ENCODE peak calls at places on chromosomes 16 and 17, in ten cellular contexts. U, D, A, Z, V, X, G, T, H and K are unnamed samples. For H3K4me1, the result is how much of the 10 kb centered on the place peaks cover.

GRCh38 chr16:84228321-84228838 is 11.4 kb downstream of the KCNG4 start:
- DNase-seq in D (peak), H (peak), Z (peak), X (peak), T (peak), V (peak), G (peak), U (peak), A (peak), K (peak)

GRCh38 chr16:73171380-73171779 is 123.5 kb upstream of the ZFHX3 start:
- DNase-seq in A (no peak), U (no peak), X (no peak), V (no peak), T (no peak), H (no peak), Z (no peak), G (no peak), D (no peak), K (no peak)

GRCh38 chr17:76307966-76308338 is at the start of gene QRICH2:
- DNase-seq in X (no peak), A (no peak), V (no peak), T (no peak), D (no peak), U (no peak), G (peak), H (peak), Z (no peak), K (no peak)

GRCh38 chr17:51869387-51869786 is 289.1 kb downstream of the CA10 start:
- DNase-seq in T (no peak), V (no peak), X (peak), D (no peak), G (no peak), U (no peak), Z (no peak), H (peak), A (no peak), K (no peak)

GRCh38 chr17:69761767-69762321 is 313.2 kb upstream of the KCNJ16 start:
- DNase-seq in H (peak), T (peak), D (no peak), V (no peak), Z (no peak), X (peak), A (no peak), U (no peak), G (no peak), K (peak)

GRCh38 chr16:80459331-80459777 is 81.4 kb upstream of the DYNLRB2 start:
- DNase-seq in D (no peak), Z (no peak), A (no peak), H (peak), V (no peak), U (peak), T (no peak), G (no peak), X (no peak), K (peak)

GRCh38 chr17:58328195-58329034 is at the start of gene TSPOAP1:
- DNase-seq in V (no peak), A (no peak), D (no peak), H (peak), Z (no peak), T (no peak), U (no peak), X (no peak), G (peak), K (no peak)

GRCh38 chr16:85072947-85073346 is 39.3 kb downstream of the CIBAR2 start:
- DNase-seq in Z (no peak), G (no peak), D (no peak), U (no peak), T (peak), A (no peak), V (no peak), H (no peak), X (no peak), K (no peak)

GRCh38 chr16:795580-796229 is 4.8 kb downstream of the GNG13 start:
- DNase-seq in U (no peak), A (no peak), T (no peak), Z (no peak), H (no peak), D (no peak), X (peak), V (no peak), G (no peak), K (no peak)

GRCh38 chr16:3138342-3138741 is 3.5 kb downstream of the ZNF213 start:
- DNase-seq in V (no peak), Z (no peak), H (no peak), A (no peak), T (no peak), U (no peak), D (no peak), X (no peak), G (peak), K (no peak)

GRCh38 chr16:14193316-14193871 is 122.3 kb downstream of the MRTFB start:
- DNase-seq in U (no peak), H (peak), A (no peak), D (no peak), V (no peak), G (no peak), Z (no peak), T (no peak), X (no peak), K (no peak)

GRCh38 chr16:75919664-75920063 is 193.4 kb upstream of the CPHXL start:
- DNase-seq in A (no peak), T (peak), D (peak), H (no peak), U (no peak), X (no peak), V (no peak), G (no peak), Z (no peak), K (no peak)

GRCh38 chr16:450800-451512 is 25.5 kb downstream of the RAB11FIP3 start:
- DNase-seq in T (no peak), G (no peak), H (no peak), D (peak), U (no peak), X (no peak), Z (no peak), V (no peak), A (no peak), K (no peak)

GRCh38 chr16:642189-643049 is 791 bp downstream of the MCRIP2 start:
- DNase-seq in A (no peak), U (peak), T (no peak), D (peak), G (no peak), Z (no peak), V (no peak), X (peak), H (peak), K (no peak)

GRCh38 chr17:73342057-73342522 is 30.3 kb upstream of the CDC42EP4 start:
- DNase-seq in A (peak), V (peak), U (peak), Z (peak), H (peak), T (peak), X (peak), D (peak), G (peak), K (peak)

GRCh38 chr17:77002103-77003045 is 134.2 kb downstream of the MGAT5B start:
- DNase-seq in V (no peak), T (peak), A (no peak), H (peak), Z (no peak), U (no peak), G (no peak), D (no peak), X (peak), K (no peak)

GRCh38 chr16:890217-890616 is 80.6 kb downstream of the LMF1 start:
- DNase-seq in U (no peak), V (no peak), T (no peak), G (peak), X (no peak), D (no peak), A (no peak), Z (no peak), H (no peak), K (no peak)

GRCh38 chr17:53032861-53033271 is 789.9 kb upstream of the KIF2B start:
- DNase-seq in Z (no peak), V (no peak), A (no peak), U (no peak), H (peak), X (peak), T (peak), D (peak), G (no peak), K (no peak)

GRCh38 chr17:66717680-66718079 is 117.2 kb upstream of the CACNG5 start:
- DNase-seq in H (no peak), Z (no peak), U (no peak), D (peak), T (no peak), X (no peak), V (no peak), G (no peak), A (no peak), K (no peak)

GRCh38 chr17:1986783-1987451 is 38.2 kb downstream of the RTN4RL1 start:
- DNase-seq in H (no peak), D (peak), X (no peak), A (no peak), Z (no peak), V (no peak), G (no peak), U (no peak), T (no peak), K (no peak)

GRCh38 chr16:48188449-48189102 is 32.8 kb upstream of the ABCC12 start:
- DNase-seq in A (no peak), X (no peak), D (no peak), H (no peak), G (no peak), Z (no peak), U (no peak), V (no peak), T (no peak), K (no peak)

GRCh38 chr17:44053130-44053872 is 13.2 kb downstream of the LSM12 start:
- DNase-seq in D (peak), A (no peak), G (no peak), H (no peak), U (no peak), Z (no peak), V (no peak), X (no peak), T (peak), K (no peak)

GRCh38 chr16:14007460-14007859 is 63.7 kb upstream of the MRTFB start:
- DNase-seq in D (no peak), V (no peak), U (no peak), G (no peak), H (no peak), Z (no peak), X (peak), T (peak), A (no peak), K (no peak)

GRCh38 chr17:74970395-74970794 is 2.2 kb downstream of the HID1 start:
- DNase-seq in T (no peak), G (no peak), H (no peak), A (no peak), D (no peak), U (peak), X (no peak), Z (no peak), V (no peak), K (no peak)

GRCh38 chr17:46822388-46822921 is 4.0 kb upstream of the WNT3 start:
- DNase-seq in H (peak), G (no peak), T (no peak), A (no peak), V (no peak), D (peak), Z (no peak), X (no peak), U (no peak), K (no peak)

GRCh38 chr16:1470543-1471251 is 4.1 kb downstream of the CLCN7 start:
- DNase-seq in A (no peak), U (no peak), X (no peak), H (no peak), V (no peak), D (no peak), G (no peak), Z (no peak), T (no peak), K (no peak)

GRCh38 chr16:69859105-69859969 is 91.8 kb upstream of the CLEC18A start:
- DNase-seq in V (no peak), X (peak), H (peak), U (peak), T (no peak), G (no peak), A (no peak), D (peak), Z (no peak), K (no peak)

GRCh38 chr17:77856551-77857305 is 101.8 kb upstream of the TNRC6C start:
- DNase-seq in V (no peak), X (no peak), H (no peak), T (no peak), A (no peak), Z (no peak), G (peak), U (no peak), D (no peak), K (no peak)

GRCh38 chr16:50301626-50302471 is 35.5 kb downstream of the ADCY7 start:
- DNase-seq in A (no peak), T (peak), V (peak), Z (no peak), D (no peak), X (peak), H (no peak), U (no peak), G (peak), K (no peak)

GRCh38 chr17:70144260-70144846 is 25.0 kb upstream of the KCNJ2 start:
- DNase-seq in G (no peak), A (no peak), Z (no peak), H (peak), T (peak), X (peak), U (no peak), V (no peak), D (no peak), K (no peak)

GRCh38 chr16:89363621-89364393 is 126.6 kb downstream of the ANKRD11 start:
- DNase-seq in G (peak), V (no peak), D (peak), T (peak), U (no peak), H (no peak), A (no peak), X (peak), Z (no peak), K (no peak)
- H3K4me1 ChIP-seq in G (under half), V (under half), D (half or more), T (under half), U (under half), H (half or more), A (under half), X (under half), Z (half or more), K (half or more)

GRCh38 chr16:30571444-30572322 is at the start of gene ZNF688:
- DNase-seq in U (peak), T (peak), G (peak), V (peak), X (peak), D (peak), H (peak), Z (peak), A (peak), K (peak)
- TF ChIP-seq CTCF in U (no peak), T (no peak), G (no peak), V (peak), X (no peak), D (no peak), H (no peak), Z (no peak), A (no peak), K (peak)

GRCh38 chr16:10679921-10680320 is 14.8 kb downstream of the TEKT5 start:
- DNase-seq in U (no peak), T (no peak), A (no peak), V (no peak), H (no peak), Z (no peak), D (no peak), X (no peak), G (no peak), K (no peak)

GRCh38 chr16:10678655-10679054 is 16.1 kb downstream of the TEKT5 start:
- DNase-seq in V (no peak), Z (no peak), G (no peak), A (no peak), U (no peak), X (no peak), T (no peak), H (no peak), D (no peak), K (no peak)

GRCh38 chr16:10682604-10683003 is 12.1 kb downstream of the TEKT5 start:
- DNase-seq in A (no peak), G (no peak), D (no peak), Z (no peak), H (no peak), V (no peak), X (no peak), T (no peak), U (no peak), K (no peak)

GRCh38 chr16:10683160-10683559 is 11.6 kb downstream of the TEKT5 start:
- DNase-seq in A (no peak), D (no peak), H (peak), G (no peak), Z (no peak), T (no peak), X (no peak), V (no peak), U (no peak), K (no peak)

DNA sequence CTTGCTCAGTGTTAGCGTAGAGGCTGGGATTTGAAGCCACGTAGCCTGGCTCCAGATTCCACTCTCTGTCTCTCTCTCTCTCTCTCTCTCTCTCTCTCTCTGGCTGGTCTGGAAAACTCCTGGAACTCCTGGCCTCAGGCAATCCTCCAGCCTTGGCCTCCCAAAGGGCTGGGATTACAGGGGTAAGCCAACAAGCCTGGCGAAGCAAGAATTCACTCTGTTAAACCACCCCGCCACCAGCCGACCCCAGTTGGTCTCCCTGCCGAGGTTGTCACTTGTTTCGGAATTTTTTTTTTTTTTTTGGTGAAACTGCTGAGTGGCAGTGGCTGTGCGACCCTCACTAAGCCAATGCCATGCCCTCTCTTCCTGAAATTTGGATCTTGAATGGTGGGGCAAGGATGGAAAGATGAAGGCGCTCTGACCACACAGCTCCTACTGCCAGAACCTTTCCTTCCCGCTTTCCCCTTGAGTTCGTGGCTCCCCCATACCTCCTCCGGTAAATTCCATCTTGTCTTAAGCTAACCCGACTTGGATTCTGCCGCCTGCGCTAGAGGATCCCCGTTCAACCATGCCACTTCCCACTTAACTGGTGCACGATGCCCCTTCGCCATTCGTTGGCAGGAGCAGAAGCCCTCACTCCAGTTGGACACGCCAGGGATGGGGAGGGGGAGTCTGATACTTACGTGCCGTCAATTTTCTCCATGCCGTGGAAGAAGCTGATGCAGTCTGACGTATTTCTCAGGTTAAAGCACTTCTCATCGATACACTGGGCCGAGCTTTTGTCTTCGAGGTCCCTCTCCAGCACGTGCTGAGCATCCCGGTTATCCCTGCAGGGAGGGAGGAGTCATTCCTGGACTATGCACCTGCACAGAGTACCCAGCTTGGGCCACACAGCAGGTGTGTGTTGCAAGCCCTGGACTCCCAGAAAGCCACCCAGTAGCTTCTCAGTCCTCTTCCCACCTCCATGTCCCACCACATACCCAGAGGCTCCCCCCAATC is 13.1 kb downstream of the TEKT5 start:
- DNase-seq in V (no peak), X (no peak), A (no peak), G (no peak), H (no peak), D (no peak), U (no peak), T (no peak), Z (no peak), K (no peak)
- H3K27ac ChIP-seq in V (no peak), X (no peak), A (no peak), G (no peak), H (no peak), D (no peak), U (no peak), T (no peak), Z (no peak), K (no peak)

GRCh38 chr17:15269690-15270089 is 4.6 kb upstream of the PMP22 start:
- DNase-seq in Z (no peak), T (no peak), V (no peak), G (no peak), A (no peak), D (no peak), U (no peak), X (no peak), H (no peak), K (no peak)
- H3K4me1 ChIP-seq in Z (under half), T (under half), V (under half), G (under half), A (under half), D (under half), U (under half), X (under half), H (under half), K (under half)

GRCh38 chr17:49859991-49860953 is 12.4 kb upstream of the TAC4 start:
- DNase-seq in A (no peak), T (no peak), D (no peak), V (no peak), X (peak), H (peak), G (no peak), Z (no peak), U (no peak), K (no peak)
- TF ChIP-seq CTCF in A (no peak), T (no peak), D (no peak), V (no peak), X (no peak), H (peak), G (no peak), Z (no peak), U (no peak), K (no peak)

DNA sequence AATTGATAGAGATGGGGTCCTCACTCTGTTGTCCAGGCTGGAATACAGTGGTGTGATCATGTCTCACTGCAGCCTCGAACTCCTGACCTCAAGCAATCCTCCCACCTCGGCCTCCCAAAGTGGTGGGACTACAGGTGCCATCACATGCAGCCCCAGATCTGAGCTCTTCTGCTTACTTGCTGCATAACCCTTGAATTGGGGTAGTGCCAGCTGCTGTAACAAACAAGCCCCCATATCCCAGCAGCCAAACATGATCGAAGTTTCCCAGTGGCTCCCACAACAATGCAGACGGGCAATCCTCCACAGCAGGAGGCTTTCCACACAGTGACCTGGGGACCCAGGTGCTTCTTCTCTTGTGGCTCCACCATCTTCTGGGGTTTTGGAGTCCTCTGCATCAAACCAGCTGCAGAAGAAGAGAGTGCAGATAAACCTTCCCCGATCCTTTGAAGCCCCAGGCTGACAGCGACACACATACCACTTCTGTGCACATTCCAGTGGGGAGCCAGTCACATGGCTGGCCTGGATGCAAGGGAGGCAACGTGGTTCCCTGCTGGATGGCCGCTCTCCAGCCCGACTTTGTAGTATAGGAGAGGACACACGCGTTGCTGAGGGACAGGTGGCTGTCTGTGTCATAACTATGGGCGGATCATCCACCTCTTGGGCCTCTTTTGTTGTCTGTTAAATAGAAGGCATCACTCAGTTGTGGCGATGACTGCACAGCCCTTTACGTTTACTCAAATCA is 16.6 kb downstream of the SBK1 start:
- DNase-seq in X (no peak), T (no peak), G (no peak), Z (no peak), D (no peak), V (no peak), U (no peak), A (no peak), H (no peak), K (no peak)
- H3K27ac ChIP-seq in X (no peak), T (no peak), G (no peak), Z (no peak), D (no peak), V (no peak), U (no peak), A (no peak), H (no peak), K (no peak)

GRCh38 chr17:68711858-68712257 is 110.7 kb upstream of the FAM20A start:
- DNase-seq in G (no peak), A (no peak), V (no peak), D (no peak), X (no peak), U (no peak), T (no peak), H (no peak), Z (no peak), K (no peak)
- H3K4me1 ChIP-seq in G (under half), A (under half), V (under half), D (under half), X (under half), U (under half), T (under half), H (under half), Z (under half), K (under half)

GRCh38 chr16:87950765-87951549 is at the start of gene BANP:
- DNase-seq in D (peak), T (peak), G (peak), V (peak), Z (peak), U (peak), H (peak), A (peak), X (peak), K (peak)

GRCh38 chr16:87954361-87954760 is 3.1 kb downstream of the BANP start:
- DNase-seq in U (no peak), V (no peak), G (no peak), A (no peak), T (no peak), D (no peak), X (no peak), Z (no peak), H (no peak), K (no peak)

GRCh38 chr16:87953308-87954208 is 2.3 kb downstream of the BANP start:
- DNase-seq in X (no peak), D (no peak), A (no peak), U (no peak), Z (no peak), G (peak), V (no peak), H (no peak), T (no peak), K (no peak)

GRCh38 chr16:87952751-87953150 is 1.5 kb downstream of the BANP start:
- DNase-seq in A (no peak), X (no peak), H (no peak), U (no peak), V (no peak), D (no peak), Z (no peak), T (no peak), G (peak), K (no peak)

GRCh38 chr16:87951550-87952538 is 610 bp downstream of the BANP start:
- DNase-seq in D (peak), A (no peak), T (peak), H (peak), X (no peak), U (peak), V (no peak), Z (no peak), G (peak), K (no peak)
- TF ChIP-seq CTCF in D (no peak), A (no peak), T (no peak), H (no peak), X (no peak), U (peak), V (no peak), Z (no peak), G (no peak), K (no peak)